ENCODE peak calls at places on chromosomes 5 and 9, in four cellular contexts. One of them, this sample, is unnamed.
A peak's percentile ranks its signal among the peaks of the same experiment; 100 is the strongest.

GRCh38 chr9:2691626-2692025 is 25.7 kb upstream of the KCNV2 start:
- DNase-seq in astrocyte: no peak
- DNase-seq in nephron progenitor cell: no peak
- DNase-seq in type B pancreatic cell: no peak
- DNase-seq in this sample: peak; percentile 68

GRCh38 chr9:18688581-18688980 is 214.6 kb downstream of the ADAMTSL1 start:
- DNase-seq in astrocyte: no peak
- DNase-seq in nephron progenitor cell: no peak
- DNase-seq in type B pancreatic cell: no peak
- DNase-seq in this sample: no peak

GRCh38 chr5:68376931-68377330 is 161.4 kb downstream of the PIK3R1 start:
- DNase-seq in astrocyte: no peak
- DNase-seq in nephron progenitor cell: no peak
- DNase-seq in type B pancreatic cell: no peak
- DNase-seq in this sample: no peak

GRCh38 chr5:3888290-3888689 is 292.7 kb downstream of the IRX1 start:
- DNase-seq in astrocyte: no peak
- DNase-seq in nephron progenitor cell: no peak
- DNase-seq in type B pancreatic cell: no peak
- DNase-seq in this sample: no peak

GRCh38 chr9:80937646-80938045 is 751.7 kb downstream of the TLE1 start:
- DNase-seq in astrocyte: no peak
- DNase-seq in nephron progenitor cell: no peak
- DNase-seq in type B pancreatic cell: no peak
- DNase-seq in this sample: no peak

GRCh38 chr5:175741556-175741955 is 83.7 kb downstream of the HRH2 start:
- DNase-seq in astrocyte: no peak
- DNase-seq in nephron progenitor cell: no peak
- DNase-seq in type B pancreatic cell: peak; percentile 27
- DNase-seq in this sample: no peak

GRCh38 chr5:119512277-119512676 is 60.0 kb downstream of the HSD17B4 start:
- DNase-seq in astrocyte: no peak
- DNase-seq in nephron progenitor cell: no peak
- DNase-seq in type B pancreatic cell: no peak
- DNase-seq in this sample: no peak

GRCh38 chr9:34279431-34279830 is 49.6 kb downstream of the KIF24 start:
- DNase-seq in astrocyte: no peak
- DNase-seq in nephron progenitor cell: no peak
- DNase-seq in type B pancreatic cell: no peak
- DNase-seq in this sample: peak; percentile 43

GRCh38 chr9:109020982-109021511 is 7.7 kb upstream of the CTNNAL1 start:
- DNase-seq in astrocyte: no peak
- DNase-seq in nephron progenitor cell: no peak
- DNase-seq in type B pancreatic cell: no peak
- DNase-seq in this sample: no peak

GRCh38 chr9:4689687-4690104 is 10.3 kb downstream of the CDC37L1 start:
- DNase-seq in astrocyte: peak; percentile 26
- DNase-seq in nephron progenitor cell: no peak
- DNase-seq in type B pancreatic cell: no peak
- DNase-seq in this sample: no peak

GRCh38 chr9:23638837-23639426 is 187.1 kb downstream of the ELAVL2 start:
- DNase-seq in astrocyte: peak; percentile 73
- DNase-seq in nephron progenitor cell: no peak
- DNase-seq in type B pancreatic cell: no peak
- DNase-seq in this sample: no peak

GRCh38 chr9:32783168-32783891 is at the start of gene TMEM215:
- DNase-seq in astrocyte: no peak
- DNase-seq in nephron progenitor cell: peak; percentile 86
- DNase-seq in type B pancreatic cell: no peak
- DNase-seq in this sample: peak; percentile 3

GRCh38 chr5:74241751-74242140 is 398.8 kb downstream of the ENC1 start:
- DNase-seq in astrocyte: peak; percentile 48
- DNase-seq in nephron progenitor cell: no peak
- DNase-seq in type B pancreatic cell: no peak
- DNase-seq in this sample: no peak

GRCh38 chr9:134681061-134681661 is 39.6 kb downstream of the COL5A1 start:
- DNase-seq in astrocyte: peak; percentile 50
- DNase-seq in nephron progenitor cell: no peak
- DNase-seq in type B pancreatic cell: no peak
- DNase-seq in this sample: peak; percentile 15

GRCh38 chr5:158814521-158814920 is 285.2 kb downstream of the EBF1 start:
- DNase-seq in astrocyte: no peak
- DNase-seq in nephron progenitor cell: no peak
- DNase-seq in type B pancreatic cell: no peak
- DNase-seq in this sample: no peak

GRCh38 chr9:89457376-89457855 is 40.5 kb downstream of the SEMA4D start:
- DNase-seq in astrocyte: no peak
- DNase-seq in nephron progenitor cell: no peak
- DNase-seq in type B pancreatic cell: no peak
- DNase-seq in this sample: no peak

GRCh38 chr9:33719581-33720374 is 75.6 kb upstream of the PRSS3 start:
- DNase-seq in astrocyte: no peak
- DNase-seq in nephron progenitor cell: peak; percentile 55
- DNase-seq in type B pancreatic cell: no peak
- DNase-seq in this sample: peak; percentile 10

GRCh38 chr9:2623046-2623865 is 1.7 kb downstream of the VLDLR start:
- DNase-seq in astrocyte: peak; percentile 25
- DNase-seq in nephron progenitor cell: peak; percentile 46
- DNase-seq in type B pancreatic cell: peak; percentile 75
- DNase-seq in this sample: peak; percentile 62

GRCh38 chr9:30597609-30598008 is 1786.8 kb upstream of the ACO1 start:
- DNase-seq in astrocyte: no peak
- DNase-seq in nephron progenitor cell: no peak
- DNase-seq in type B pancreatic cell: no peak
- DNase-seq in this sample: no peak

GRCh38 chr9:88852794-88853193 is 138.5 kb upstream of the S1PR3 start:
- DNase-seq in astrocyte: peak; percentile 86
- DNase-seq in nephron progenitor cell: no peak
- DNase-seq in type B pancreatic cell: no peak
- DNase-seq in this sample: peak; percentile 84

GRCh38 chr9:125990793-125991220 is 243.6 kb downstream of the PBX3 start:
- DNase-seq in astrocyte: no peak
- DNase-seq in nephron progenitor cell: no peak
- DNase-seq in type B pancreatic cell: peak; percentile 64
- DNase-seq in this sample: no peak

GRCh38 chr9:101047848-101048402 is 19.4 kb downstream of the PLPPR1 start:
- DNase-seq in astrocyte: no peak
- DNase-seq in nephron progenitor cell: no peak
- DNase-seq in type B pancreatic cell: no peak
- DNase-seq in this sample: peak; percentile 2

GRCh38 chr5:73796164-73797141 is 170.5 kb downstream of the ARHGEF28 start:
- DNase-seq in astrocyte: peak; percentile 97
- DNase-seq in nephron progenitor cell: no peak
- DNase-seq in type B pancreatic cell: no peak
- DNase-seq in this sample: peak; percentile 99

GRCh38 chr9:10690546-10690945 is 77.7 kb upstream of the PTPRD start:
- DNase-seq in astrocyte: no peak
- DNase-seq in nephron progenitor cell: no peak
- DNase-seq in type B pancreatic cell: no peak
- DNase-seq in this sample: no peak

DNA sequence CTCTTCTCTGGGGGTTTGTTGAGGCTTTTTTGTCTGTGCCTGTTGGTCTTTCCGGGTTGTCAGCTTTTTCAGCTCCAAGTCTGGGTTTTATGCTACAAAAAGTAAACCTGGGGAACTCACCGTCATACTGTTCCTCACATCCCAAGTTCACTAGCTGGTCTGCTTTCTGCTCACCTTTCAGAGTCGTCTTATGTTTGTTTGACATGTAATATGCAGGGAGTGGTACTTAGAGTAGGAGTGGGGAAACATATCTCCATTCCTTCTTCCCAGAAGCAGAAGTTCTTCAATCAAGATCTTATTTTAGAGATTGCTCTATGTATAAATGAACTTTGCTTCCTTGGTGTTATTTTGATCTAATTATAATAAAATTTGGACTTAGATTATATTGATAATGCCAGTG is 41.7 kb upstream of the DHFR start:
- DNase-seq in astrocyte: no peak
- DNase-seq in nephron progenitor cell: no peak
- DNase-seq in type B pancreatic cell: no peak
- DNase-seq in this sample: no peak
- TF ChIP-seq CTCF in astrocyte: no peak
- TF ChIP-seq CTCF in nephron progenitor cell: no peak
- TF ChIP-seq CTCF in type B pancreatic cell: no peak
- TF ChIP-seq CTCF in this sample: no peak

GRCh38 chr9:85258823-85259370 is 482.9 kb downstream of the AGTPBP1 start:
- DNase-seq in astrocyte: peak; percentile 64
- DNase-seq in nephron progenitor cell: peak; percentile 69
- DNase-seq in type B pancreatic cell: no peak
- DNase-seq in this sample: peak; percentile 65
- TF ChIP-seq CTCF in astrocyte: peak; percentile 83
- TF ChIP-seq CTCF in nephron progenitor cell: peak; percentile 74
- TF ChIP-seq CTCF in type B pancreatic cell: peak; percentile 83
- TF ChIP-seq CTCF in this sample: peak; percentile 57

GRCh38 chr5:133746834-133747233 is 134.5 kb upstream of the FSTL4 start:
- DNase-seq in astrocyte: no peak
- DNase-seq in nephron progenitor cell: no peak
- DNase-seq in type B pancreatic cell: no peak
- DNase-seq in this sample: no peak
- TF ChIP-seq CTCF in astrocyte: peak; percentile 21
- TF ChIP-seq CTCF in nephron progenitor cell: peak; percentile 18
- TF ChIP-seq CTCF in type B pancreatic cell: peak; percentile 60
- TF ChIP-seq CTCF in this sample: no peak

GRCh38 chr5:137461636-137462596 is 37.2 kb downstream of the SPOCK1 start:
- DNase-seq in astrocyte: no peak
- DNase-seq in nephron progenitor cell: no peak
- DNase-seq in type B pancreatic cell: no peak
- DNase-seq in this sample: no peak
- TF ChIP-seq CTCF in astrocyte: no peak
- TF ChIP-seq CTCF in nephron progenitor cell: no peak
- TF ChIP-seq CTCF in type B pancreatic cell: peak; percentile 51
- TF ChIP-seq CTCF in this sample: peak; percentile 8

GRCh38 chr5:32450952-32451351 is 6.4 kb upstream of the ZFR start:
- DNase-seq in astrocyte: no peak
- DNase-seq in nephron progenitor cell: no peak
- DNase-seq in type B pancreatic cell: no peak
- DNase-seq in this sample: no peak
- TF ChIP-seq CTCF in astrocyte: peak; percentile 10
- TF ChIP-seq CTCF in nephron progenitor cell: peak; percentile 5
- TF ChIP-seq CTCF in type B pancreatic cell: peak; percentile 54
- TF ChIP-seq CTCF in this sample: peak; percentile 26

GRCh38 chr9:127976943-127977871 is 3.6 kb downstream of the EEIG1 start:
- DNase-seq in astrocyte: no peak
- DNase-seq in nephron progenitor cell: no peak
- DNase-seq in type B pancreatic cell: no peak
- DNase-seq in this sample: no peak

GRCh38 chr9:127979333-127980055 is 1.3 kb downstream of the EEIG1 start:
- DNase-seq in astrocyte: peak; percentile 7
- DNase-seq in nephron progenitor cell: peak; percentile 37
- DNase-seq in type B pancreatic cell: no peak
- DNase-seq in this sample: peak; percentile 54

GRCh38 chr9:127976498-127976897 is 4.3 kb downstream of the EEIG1 start:
- DNase-seq in astrocyte: no peak
- DNase-seq in nephron progenitor cell: no peak
- DNase-seq in type B pancreatic cell: no peak
- DNase-seq in this sample: no peak

GRCh38 chr9:127979015-127979332 is 1.8 kb downstream of the EEIG1 start:
- DNase-seq in astrocyte: no peak
- DNase-seq in nephron progenitor cell: no peak
- DNase-seq in type B pancreatic cell: no peak
- DNase-seq in this sample: no peak

DNA sequence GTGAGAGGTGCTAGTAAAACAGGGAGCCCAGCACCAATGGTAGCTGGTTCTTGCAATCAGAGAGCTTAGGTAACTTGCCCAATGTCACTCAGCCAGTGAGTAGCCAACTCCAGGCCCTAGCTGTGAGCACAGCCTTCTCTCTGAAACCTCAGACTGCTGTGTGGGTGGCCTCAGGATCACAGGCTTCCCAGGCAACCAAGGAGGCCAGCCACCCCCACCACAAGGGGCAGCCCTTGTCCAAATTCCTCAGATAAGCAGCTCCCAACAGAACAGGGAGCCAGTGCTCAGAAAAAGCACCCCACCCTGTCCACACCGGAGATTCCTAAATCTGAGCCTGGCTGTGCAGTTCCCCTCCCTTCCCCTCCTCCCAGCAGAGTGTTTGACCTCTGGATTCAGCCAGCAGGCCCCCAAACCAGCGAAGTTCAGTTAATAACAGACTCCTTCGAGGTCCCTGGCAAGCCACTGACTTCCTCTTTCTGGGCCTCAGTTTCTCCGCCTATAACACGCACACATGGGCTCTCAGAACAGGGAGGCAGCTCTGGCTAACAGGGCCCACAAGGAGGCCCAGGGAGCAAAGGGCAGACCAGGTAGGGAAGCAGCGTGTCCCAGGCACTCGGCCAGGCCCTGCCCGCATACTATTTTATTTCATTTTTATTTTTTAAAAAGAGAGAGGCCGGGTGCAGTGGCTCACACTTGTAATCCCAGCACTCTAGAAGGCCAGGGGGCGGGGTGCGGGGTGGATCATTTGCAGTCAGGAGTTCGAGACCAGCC is 2.7 kb downstream of the EEIG1 start:
- DNase-seq in astrocyte: peak; percentile 80
- DNase-seq in nephron progenitor cell: peak; percentile 54
- DNase-seq in type B pancreatic cell: no peak
- DNase-seq in this sample: peak; percentile 91
- TF ChIP-seq CTCF in astrocyte: no peak
- TF ChIP-seq CTCF in nephron progenitor cell: no peak
- TF ChIP-seq CTCF in type B pancreatic cell: peak; percentile 26
- TF ChIP-seq CTCF in this sample: no peak

GRCh38 chr9:112664541-112664940 is 53.4 kb downstream of the INIP start:
- DNase-seq in astrocyte: no peak
- DNase-seq in nephron progenitor cell: no peak
- DNase-seq in type B pancreatic cell: no peak
- DNase-seq in this sample: no peak

GRCh38 chr9:112659906-112660305 is 58.0 kb downstream of the INIP start:
- DNase-seq in astrocyte: no peak
- DNase-seq in nephron progenitor cell: no peak
- DNase-seq in type B pancreatic cell: no peak
- DNase-seq in this sample: no peak

GRCh38 chr9:112663681-112664080 is 54.2 kb downstream of the INIP start:
- DNase-seq in astrocyte: no peak
- DNase-seq in nephron progenitor cell: no peak
- DNase-seq in type B pancreatic cell: no peak
- DNase-seq in this sample: no peak

GRCh38 chr9:112669326-112669725 is 48.6 kb downstream of the INIP start:
- DNase-seq in astrocyte: no peak
- DNase-seq in nephron progenitor cell: no peak
- DNase-seq in type B pancreatic cell: no peak
- DNase-seq in this sample: no peak

GRCh38 chr9:112665347-112665746 is 52.6 kb downstream of the INIP start:
- DNase-seq in astrocyte: peak; percentile 16
- DNase-seq in nephron progenitor cell: no peak
- DNase-seq in type B pancreatic cell: no peak
- DNase-seq in this sample: peak; percentile 41
- TF ChIP-seq CTCF in astrocyte: peak; percentile 10
- TF ChIP-seq CTCF in nephron progenitor cell: no peak
- TF ChIP-seq CTCF in type B pancreatic cell: no peak
- TF ChIP-seq CTCF in this sample: peak; percentile 27

DNA sequence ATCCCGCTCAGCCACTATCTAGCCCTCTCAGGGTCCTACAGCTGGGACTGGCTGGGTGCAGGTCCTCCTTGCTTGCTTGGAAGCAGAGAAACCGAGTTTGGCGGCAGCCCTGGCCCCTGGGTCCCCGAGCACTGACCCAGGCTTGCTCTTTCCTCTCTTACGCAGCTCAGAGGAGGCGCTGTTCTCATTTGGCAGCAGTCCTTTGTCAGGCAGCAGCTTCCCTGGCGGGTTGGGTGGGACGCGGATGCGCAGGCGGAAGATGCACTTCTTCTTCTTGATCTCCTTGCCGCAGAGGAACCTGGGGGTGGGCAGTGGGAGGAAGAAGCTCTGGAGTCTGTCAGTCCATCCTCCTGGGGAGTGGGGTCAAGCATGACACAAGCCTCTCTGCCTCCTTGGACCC is 14.5 kb downstream of the PHF19 start:
- DNase-seq in astrocyte: no peak
- DNase-seq in nephron progenitor cell: no peak
- DNase-seq in type B pancreatic cell: no peak
- DNase-seq in this sample: no peak
- TF ChIP-seq CTCF in astrocyte: no peak
- TF ChIP-seq CTCF in nephron progenitor cell: no peak
- TF ChIP-seq CTCF in type B pancreatic cell: no peak
- TF ChIP-seq CTCF in this sample: no peak